ENCODE peak calls at places on chromosomes 5 and 9, in eight cellular contexts. G is aorta; R is CD8-positive, alpha-beta memory T cell; B is tibial artery; D is fibroblast of lung; V is epithelial cell of proximal tubule; W is fibroblast of the aortic adventitia; P is fibroblast of mammary gland. X is an unnamed sample.
A peak's percentile ranks its signal among the peaks of the same experiment; 100 is the strongest.

GRCh38 chr5:172910828-172911627 is 48.2 kb upstream of the RPL26L1 start:
- DNase-seq in G (peak; percentile 88), B (peak; percentile 85), V (peak; percentile 88), R (no peak), D (peak; percentile 70), P (peak; percentile 98), W (peak; percentile 80), X (no peak)

GRCh38 chr5:132426525-132427138 is 57.1 kb downstream of the SLC22A5 start:
- DNase-seq in P (peak; percentile 93), G (peak; percentile 94), R (peak; percentile 52), B (peak; percentile 87), D (peak; percentile 97), W (peak; percentile 89), V (no peak), X (no peak)

GRCh38 chr5:58407042-58407709 is 52.7 kb downstream of the PLK2 start:
- DNase-seq in B (no peak), D (peak; percentile 89), W (peak; percentile 83), P (peak; percentile 80), V (peak; percentile 53), G (no peak), R (no peak), X (no peak)

GRCh38 chr5:3326569-3327232 is 268.9 kb upstream of the IRX1 start:
- DNase-seq in D (no peak), R (no peak), G (no peak), P (no peak), B (no peak), W (no peak), V (no peak), X (no peak)

GRCh38 chr5:33272288-33272687 is 168.5 kb upstream of the TARS1 start:
- DNase-seq in D (peak; percentile 95), P (peak; percentile 94), B (no peak), G (no peak), R (no peak), V (peak; percentile 64), W (peak; percentile 94), X (peak; percentile 76)

GRCh38 chr5:68548959-68549676 is 333.6 kb downstream of the PIK3R1 start:
- DNase-seq in V (no peak), W (peak; percentile 43), G (no peak), B (no peak), R (no peak), D (peak; percentile 90), P (peak; percentile 90), X (no peak)

GRCh38 chr9:13386935-13387667 is 107.6 kb upstream of the MPDZ start:
- DNase-seq in V (peak; percentile 30), G (no peak), B (no peak), W (peak; percentile 97), D (peak; percentile 97), P (peak; percentile 97), R (no peak), X (no peak)

GRCh38 chr9:37994639-37995347 is 74.2 kb downstream of the SHB start:
- DNase-seq in P (peak; percentile 82), W (no peak), V (no peak), B (peak; percentile 80), D (peak; percentile 75), R (no peak), G (peak; percentile 91), X (no peak)

GRCh38 chr5:44002381-44002901 is 386.8 kb downstream of the FGF10 start:
- DNase-seq in V (peak; percentile 6), W (peak; percentile 39), G (no peak), B (no peak), R (no peak), P (peak; percentile 81), D (no peak), X (no peak)

GRCh38 chr5:71681282-71681681 is 37.8 kb upstream of the CARTPT start:
- DNase-seq in R (no peak), G (no peak), V (peak; percentile 56), W (peak; percentile 27), P (peak; percentile 57), B (no peak), D (peak; percentile 12), X (no peak)

GRCh38 chr5:114361724-114362196 is at the start of gene KCNN2:
- DNase-seq in W (peak; percentile 1), B (no peak), P (peak; percentile 17), R (no peak), G (peak; percentile 48), V (peak; percentile 15), D (peak; percentile 57), X (peak; percentile 34)

GRCh38 chr5:77379558-77380061 is 112.5 kb downstream of the WDR41 start:
- DNase-seq in W (no peak), D (no peak), P (no peak), R (no peak), G (no peak), B (no peak), V (no peak), X (no peak)

GRCh38 chr9:12854218-12854617 is 79.4 kb downstream of the LURAP1L start:
- DNase-seq in W (no peak), R (no peak), V (no peak), B (no peak), D (no peak), G (no peak), P (no peak), X (no peak)

GRCh38 chr5:17302590-17302989 is 85.2 kb downstream of the BASP1 start:
- DNase-seq in P (peak; percentile 87), D (no peak), G (peak; percentile 71), W (peak; percentile 98), V (no peak), R (no peak), B (peak; percentile 28), X (no peak)

GRCh38 chr5:54672867-54673266 is 155.3 kb downstream of the SNX18 start:
- DNase-seq in W (no peak), B (no peak), P (no peak), R (no peak), G (no peak), D (no peak), V (no peak), X (no peak)

GRCh38 chr5:160311491-160312138 is 749 bp downstream of the CCNJL start:
- DNase-seq in G (peak; percentile 48), D (peak; percentile 11), B (peak; percentile 24), W (no peak), R (no peak), P (no peak), V (no peak), X (no peak)

GRCh38 chr5:147538232-147538631 is 28.4 kb upstream of the DPYSL3 start:
- DNase-seq in D (peak; percentile 88), R (no peak), B (no peak), G (no peak), V (no peak), W (no peak), P (no peak), X (no peak)

GRCh38 chr9:127158995-127159801 is 36.8 kb upstream of the ANGPTL2 start:
- DNase-seq in P (peak; percentile 94), W (peak; percentile 73), G (no peak), B (no peak), D (peak; percentile 92), V (peak; percentile 89), R (no peak), X (peak; percentile 93)

GRCh38 chr5:171660438-171660837 is 125.2 kb upstream of the SMIM23 start:
- DNase-seq in B (no peak), R (no peak), P (no peak), V (no peak), G (no peak), D (no peak), W (no peak), X (no peak)

GRCh38 chr5:146185161-146185560 is 2.7 kb upstream of the LARS1 start:
- DNase-seq in V (no peak), R (no peak), P (no peak), B (no peak), W (no peak), G (no peak), D (peak; percentile 14), X (no peak)

GRCh38 chr5:177607452-177608192 is 7.7 kb downstream of the B4GALT7 start:
- DNase-seq in V (no peak), G (peak; percentile 80), W (peak; percentile 76), B (peak; percentile 65), D (peak; percentile 76), R (no peak), P (peak; percentile 79), X (no peak)

GRCh38 chr9:34484678-34485077 is 26.1 kb downstream of the DNAI1 start:
- DNase-seq in V (no peak), G (no peak), B (no peak), D (no peak), P (no peak), R (no peak), W (no peak), X (no peak)

GRCh38 chr5:179324760-179325295 is 20.4 kb downstream of the ADAMTS2 start:
- DNase-seq in P (no peak), D (no peak), G (peak; percentile 29), W (no peak), B (no peak), V (no peak), R (no peak), X (no peak)

GRCh38 chr5:33343661-33344327 is 97.0 kb upstream of the TARS1 start:
- DNase-seq in W (peak; percentile 96), R (no peak), V (peak; percentile 36), G (no peak), P (peak; percentile 91), B (no peak), D (peak; percentile 93), X (peak; percentile 84)

GRCh38 chr5:134345996-134346395 is 21.0 kb downstream of the CDKL3 start:
- DNase-seq in R (no peak), W (no peak), D (no peak), P (no peak), V (no peak), B (no peak), G (no peak), X (no peak)
- H3K4me3 ChIP-seq in R (no peak overlapping the region), W (no peak overlapping the region), D (no peak overlapping the region), P (no peak overlapping the region), V (no peak overlapping the region), B (no peak overlapping the region), G (no peak overlapping the region), X (no peak overlapping the region)

GRCh38 chr9:2047916-2048315 is 32.8 kb downstream of the SMARCA2 start:
- DNase-seq in B (no peak), P (no peak), G (no peak), D (no peak), W (no peak), V (no peak), R (no peak), X (no peak)
- H3K4me3 ChIP-seq in B (no peak overlapping the region), P (no peak overlapping the region), G (no peak overlapping the region), D (no peak overlapping the region), W (no peak overlapping the region), V (no peak overlapping the region), R (no peak overlapping the region), X (no peak overlapping the region)

DNA sequence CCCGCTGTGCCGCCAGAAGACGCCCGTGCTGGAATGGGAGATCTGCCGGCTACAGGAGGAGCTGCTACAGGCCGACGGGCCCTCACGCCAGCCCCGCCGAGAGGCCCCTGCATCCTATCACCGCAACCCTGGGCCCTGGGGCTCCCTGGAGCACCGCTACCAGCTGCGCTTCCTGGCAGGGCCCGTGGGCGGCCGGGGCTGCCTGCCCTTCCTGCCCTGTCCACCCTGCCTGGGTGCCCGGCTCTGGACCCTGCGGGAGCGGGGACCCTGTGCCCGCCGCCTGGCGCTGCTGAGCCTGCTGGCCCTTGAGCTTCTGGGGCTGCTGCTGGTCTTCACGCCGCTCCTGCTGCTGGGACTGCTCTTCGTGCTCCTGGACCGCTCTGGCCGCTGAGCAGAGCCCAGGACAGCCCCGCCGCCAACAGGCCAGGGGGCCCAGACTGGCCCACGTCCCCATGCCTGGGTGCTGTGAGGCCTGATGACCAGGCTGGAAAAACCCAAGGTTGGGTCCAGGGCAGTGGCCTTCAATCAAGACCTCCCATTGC is 3.8 kb downstream of the RNF208 start:
- DNase-seq in P (no peak), G (no peak), B (no peak), R (no peak), V (no peak), D (no peak), W (no peak), X (no peak)
- H3K4me3 ChIP-seq in P (no peak overlapping the region), G (no peak overlapping the region), B (no peak overlapping the region), R (no peak overlapping the region), V (no peak overlapping the region), D (no peak overlapping the region), W (no peak overlapping the region), X (no peak overlapping the region)

GRCh38 chr5:127425037-127425436 is 92.4 kb upstream of the PRRC1 start:
- DNase-seq in G (no peak), D (no peak), R (no peak), W (peak; percentile 5), V (no peak), B (no peak), P (no peak), X (peak; percentile 73)
- H3K4me3 ChIP-seq in G (no peak overlapping the region), D (no peak overlapping the region), R (no peak overlapping the region), W (no peak overlapping the region), V (no peak overlapping the region), B (no peak overlapping the region), P (no peak overlapping the region), X (no peak overlapping the region)

X was measured in retinal pigment epithelial cell.